ENCODE peak calls at places on chromosome 9, in five cellular contexts. One of them, this sample, is unnamed.

GRCh38 chr9:91117959-91118651 is 243.6 kb downstream of the AUH start:
- DNase-seq in substantia nigra: peak
- DNase-seq in NCI-H510A treated with DMSO at 0.1 percent for 48 hours: peak
- DNase-seq in GM13976: no peak
- DNase-seq in OCI-M1: no peak
- DNase-seq in this sample: no peak

GRCh38 chr9:126809068-126809467 is 4.2 kb downstream of the ZBTB43 start:
- DNase-seq in substantia nigra: no peak
- DNase-seq in NCI-H510A treated with DMSO at 0.1 percent for 48 hours: no peak
- DNase-seq in GM13976: no peak
- DNase-seq in OCI-M1: no peak
- DNase-seq in this sample: no peak

GRCh38 chr9:134434896-134435506 is 108.7 kb downstream of the RXRA start:
- DNase-seq in substantia nigra: peak
- DNase-seq in NCI-H510A treated with DMSO at 0.1 percent for 48 hours: peak
- DNase-seq in GM13976: no peak
- DNase-seq in OCI-M1: peak
- DNase-seq in this sample: peak

GRCh38 chr9:98974994-98975712 is 31.4 kb downstream of the COL15A1 start:
- DNase-seq in substantia nigra: no peak
- DNase-seq in NCI-H510A treated with DMSO at 0.1 percent for 48 hours: peak
- DNase-seq in GM13976: peak
- DNase-seq in OCI-M1: peak
- DNase-seq in this sample: peak

GRCh38 chr9:133023117-133023890 is 7.5 kb upstream of the GTF3C5 start:
- DNase-seq in substantia nigra: no peak
- DNase-seq in NCI-H510A treated with DMSO at 0.1 percent for 48 hours: no peak
- DNase-seq in GM13976: no peak
- DNase-seq in OCI-M1: no peak
- DNase-seq in this sample: no peak

GRCh38 chr9:117092582-117092981 is 322.3 kb downstream of the ASTN2 start:
- DNase-seq in substantia nigra: no peak
- DNase-seq in NCI-H510A treated with DMSO at 0.1 percent for 48 hours: no peak
- DNase-seq in GM13976: no peak
- DNase-seq in OCI-M1: peak
- DNase-seq in this sample: no peak

GRCh38 chr9:117718085-117718484 is 13.9 kb downstream of the TLR4 start:
- DNase-seq in substantia nigra: no peak
- DNase-seq in NCI-H510A treated with DMSO at 0.1 percent for 48 hours: no peak
- DNase-seq in GM13976: peak
- DNase-seq in OCI-M1: peak
- DNase-seq in this sample: no peak

GRCh38 chr9:128627906-128628305 is 28.7 kb downstream of the DYNC2I2 start:
- DNase-seq in substantia nigra: no peak
- DNase-seq in NCI-H510A treated with DMSO at 0.1 percent for 48 hours: no peak
- DNase-seq in GM13976: peak
- DNase-seq in OCI-M1: no peak
- DNase-seq in this sample: no peak

GRCh38 chr9:723308-723707 is 118.2 kb upstream of the DMRT1 start:
- DNase-seq in substantia nigra: no peak
- DNase-seq in NCI-H510A treated with DMSO at 0.1 percent for 48 hours: no peak
- DNase-seq in GM13976: no peak
- DNase-seq in OCI-M1: no peak
- DNase-seq in this sample: no peak

GRCh38 chr9:36141288-36141687 is 4.8 kb downstream of the GLIPR2 start:
- DNase-seq in substantia nigra: no peak
- DNase-seq in NCI-H510A treated with DMSO at 0.1 percent for 48 hours: no peak
- DNase-seq in GM13976: no peak
- DNase-seq in OCI-M1: peak
- DNase-seq in this sample: peak

GRCh38 chr9:135068776-135069415 is 18.6 kb upstream of the OLFM1 start:
- DNase-seq in substantia nigra: no peak
- DNase-seq in NCI-H510A treated with DMSO at 0.1 percent for 48 hours: no peak
- DNase-seq in GM13976: no peak
- DNase-seq in OCI-M1: no peak
- DNase-seq in this sample: no peak

GRCh38 chr9:10242255-10242654 is 370.5 kb downstream of the PTPRD start:
- DNase-seq in substantia nigra: no peak
- DNase-seq in NCI-H510A treated with DMSO at 0.1 percent for 48 hours: no peak
- DNase-seq in GM13976: no peak
- DNase-seq in OCI-M1: no peak
- DNase-seq in this sample: no peak

GRCh38 chr9:98356326-98356725 is 100.9 kb upstream of the TBC1D2 start:
- DNase-seq in substantia nigra: no peak
- DNase-seq in NCI-H510A treated with DMSO at 0.1 percent for 48 hours: no peak
- DNase-seq in GM13976: no peak
- DNase-seq in OCI-M1: no peak
- DNase-seq in this sample: no peak

GRCh38 chr9:80076105-80076504 is 504.3 kb downstream of the TLE4 start:
- DNase-seq in substantia nigra: no peak
- DNase-seq in NCI-H510A treated with DMSO at 0.1 percent for 48 hours: no peak
- DNase-seq in GM13976: no peak
- DNase-seq in OCI-M1: no peak
- DNase-seq in this sample: no peak

GRCh38 chr9:121233906-121234901 is 32.5 kb upstream of the RAB14 start:
- DNase-seq in substantia nigra: no peak
- DNase-seq in NCI-H510A treated with DMSO at 0.1 percent for 48 hours: peak
- DNase-seq in GM13976: no peak
- DNase-seq in OCI-M1: no peak
- DNase-seq in this sample: no peak

GRCh38 chr9:98356953-98357352 is 101.5 kb upstream of the TBC1D2 start:
- DNase-seq in substantia nigra: no peak
- DNase-seq in NCI-H510A treated with DMSO at 0.1 percent for 48 hours: no peak
- DNase-seq in GM13976: no peak
- DNase-seq in OCI-M1: no peak
- DNase-seq in this sample: no peak

GRCh38 chr9:93097496-93098205 is 1.6 kb downstream of the CARD19 start:
- DNase-seq in substantia nigra: no peak
- DNase-seq in NCI-H510A treated with DMSO at 0.1 percent for 48 hours: no peak
- DNase-seq in GM13976: no peak
- DNase-seq in OCI-M1: no peak
- DNase-seq in this sample: no peak

GRCh38 chr9:127525426-127526188 is 74.3 kb downstream of the LRSAM1 start:
- DNase-seq in substantia nigra: no peak
- DNase-seq in NCI-H510A treated with DMSO at 0.1 percent for 48 hours: no peak
- DNase-seq in GM13976: no peak
- DNase-seq in OCI-M1: peak
- DNase-seq in this sample: no peak

GRCh38 chr9:7209990-7210389 is 452.2 kb downstream of the KDM4C start:
- DNase-seq in substantia nigra: no peak
- DNase-seq in NCI-H510A treated with DMSO at 0.1 percent for 48 hours: peak
- DNase-seq in GM13976: no peak
- DNase-seq in OCI-M1: peak
- DNase-seq in this sample: no peak

GRCh38 chr9:37412431-37413151 is 9.9 kb upstream of the GRHPR start:
- DNase-seq in substantia nigra: no peak
- DNase-seq in NCI-H510A treated with DMSO at 0.1 percent for 48 hours: no peak
- DNase-seq in GM13976: no peak
- DNase-seq in OCI-M1: no peak
- DNase-seq in this sample: no peak

GRCh38 chr9:134585746-134586706 is 55.6 kb upstream of the COL5A1 start:
- DNase-seq in substantia nigra: no peak
- DNase-seq in NCI-H510A treated with DMSO at 0.1 percent for 48 hours: no peak
- DNase-seq in GM13976: no peak
- DNase-seq in OCI-M1: no peak
- DNase-seq in this sample: no peak

GRCh38 chr9:135343733-135344522 is 135.7 kb upstream of the PPP1R26 start:
- DNase-seq in substantia nigra: peak
- DNase-seq in NCI-H510A treated with DMSO at 0.1 percent for 48 hours: peak
- DNase-seq in GM13976: peak
- DNase-seq in OCI-M1: peak
- DNase-seq in this sample: peak

GRCh38 chr9:76704601-76705204 is 59.5 kb upstream of the PCA3 start:
- DNase-seq in substantia nigra: no peak
- DNase-seq in NCI-H510A treated with DMSO at 0.1 percent for 48 hours: peak
- DNase-seq in GM13976: no peak
- DNase-seq in OCI-M1: peak
- DNase-seq in this sample: no peak

This sample was measured in anterior cingulate cortex.